ENCODE peak calls at places on chromosomes 13 and 19, in four cellular contexts. N is H1, T is HepG2, I is K562. D is an unnamed sample.

GRCh38 chr19:32674153-32674958 is 624 bp downstream of the ANKRD27 start:
- DNase-seq in N (no peak), T (no peak), I (no peak), D (no peak)

GRCh38 chr13:113976711-113977684 is 3.1 kb upstream of the C13orf46 start:
- DNase-seq in N (no peak), T (no peak), I (no peak), D (no peak)

GRCh38 chr13:39417643-39418042 is 185.3 kb downstream of the LHFPL6 start:
- DNase-seq in N (peak), T (no peak), I (no peak), D (no peak)

GRCh38 chr13:25292301-25292700 is 5.0 kb upstream of the MTMR6 start:
- DNase-seq in N (no peak), T (no peak), I (peak), D (no peak)

GRCh38 chr13:23867027-23867491 is 22.1 kb downstream of the MIPEP start:
- DNase-seq in N (no peak), T (no peak), I (peak), D (no peak)

GRCh38 chr13:81791636-81792035 is 1450.7 kb upstream of the SPRY2 start:
- DNase-seq in N (no peak), T (no peak), I (no peak), D (no peak)

GRCh38 chr19:18291019-18291524 is 9.7 kb upstream of the JUND start:
- DNase-seq in N (no peak), T (no peak), I (no peak), D (no peak)

GRCh38 chr19:1063909-1064660 is 2.9 kb upstream of the ARHGAP45 start:
- DNase-seq in N (peak), T (no peak), I (no peak), D (no peak)

GRCh38 chr19:29371766-29372415 is 153.9 kb upstream of the VSTM2B start:
- DNase-seq in N (peak), T (no peak), I (no peak), D (no peak)

GRCh38 chr13:30371649-30372265 is 50.5 kb upstream of the UBE2L5 start:
- DNase-seq in N (no peak), T (peak), I (no peak), D (peak)

GRCh38 chr13:97298816-97299215 is 76.7 kb downstream of the MBNL2 start:
- DNase-seq in N (no peak), T (no peak), I (no peak), D (no peak)

GRCh38 chr19:32224371-32225244 is 120.8 kb upstream of the ZNF507 start:
- DNase-seq in N (peak), T (peak), I (peak), D (no peak)

GRCh38 chr19:885536-886224 is 7.3 kb downstream of the MED16 start:
- DNase-seq in N (no peak), T (no peak), I (no peak), D (no peak)

GRCh38 chr13:107581009-107581408 is 634.3 kb downstream of the LIG4 start:
- DNase-seq in N (no peak), T (no peak), I (no peak), D (no peak)

GRCh38 chr19:46321653-46322052 is 24.8 kb downstream of the HIF3A start:
- DNase-seq in N (no peak), T (no peak), I (no peak), D (no peak)

GRCh38 chr19:50332264-50333038 is 3.3 kb upstream of the KCNC3 start:
- DNase-seq in N (peak), T (no peak), I (no peak), D (no peak)

GRCh38 chr19:35722461-35722860 is 4.7 kb downstream of the KMT2B start:
- DNase-seq in N (no peak), T (no peak), I (no peak), D (no peak)

GRCh38 chr13:72430923-72431322 is 296.5 kb downstream of the MZT1 start:
- DNase-seq in N (no peak), T (no peak), I (no peak), D (no peak)

GRCh38 chr19:40424637-40425449 is 949 bp downstream of the SERTAD1 start:
- DNase-seq in N (peak), T (no peak), I (peak), D (no peak)

GRCh38 chr19:47790398-47790814 is 11.9 kb downstream of the SELENOW start:
- DNase-seq in N (peak), T (peak), I (peak), D (peak)

GRCh38 chr19:47377801-47378200 is 28.7 kb downstream of the DHX34 start:
- DNase-seq in N (no peak), T (no peak), I (no peak), D (no peak)

GRCh38 chr13:95502216-95502615 is 50.3 kb upstream of the CLDN10 start:
- DNase-seq in N (no peak), T (no peak), I (no peak), D (no peak)

GRCh38 chr13:33197551-33197971 is 88.0 kb downstream of the STARD13 start:
- DNase-seq in N (no peak), T (no peak), I (no peak), D (no peak)

GRCh38 chr13:39942901-39943273 is 287.4 kb downstream of the COG6 start:
- DNase-seq in N (peak), T (peak), I (peak), D (peak)

GRCh38 chr19:51959791-51960190 is 26.8 kb downstream of the ZNF350 start:
- DNase-seq in N (no peak), T (no peak), I (no peak), D (no peak)

GRCh38 chr19:29965529-29965928 is 23.5 kb downstream of the URI1 start:
- DNase-seq in N (no peak), T (no peak), I (no peak), D (no peak)

GRCh38 chr13:113361406-113361805 is 2.5 kb downstream of the GRTP1 start:
- DNase-seq in N (no peak), T (no peak), I (no peak), D (no peak)

GRCh38 chr13:79011179-79011578 is 352.2 kb upstream of the OBI1 start:
- DNase-seq in N (no peak), T (no peak), I (no peak), D (no peak)

GRCh38 chr13:46232281-46232680 is 20.6 kb downstream of the LRRC63 start:
- DNase-seq in N (no peak), T (no peak), I (no peak), D (no peak)

DNA sequence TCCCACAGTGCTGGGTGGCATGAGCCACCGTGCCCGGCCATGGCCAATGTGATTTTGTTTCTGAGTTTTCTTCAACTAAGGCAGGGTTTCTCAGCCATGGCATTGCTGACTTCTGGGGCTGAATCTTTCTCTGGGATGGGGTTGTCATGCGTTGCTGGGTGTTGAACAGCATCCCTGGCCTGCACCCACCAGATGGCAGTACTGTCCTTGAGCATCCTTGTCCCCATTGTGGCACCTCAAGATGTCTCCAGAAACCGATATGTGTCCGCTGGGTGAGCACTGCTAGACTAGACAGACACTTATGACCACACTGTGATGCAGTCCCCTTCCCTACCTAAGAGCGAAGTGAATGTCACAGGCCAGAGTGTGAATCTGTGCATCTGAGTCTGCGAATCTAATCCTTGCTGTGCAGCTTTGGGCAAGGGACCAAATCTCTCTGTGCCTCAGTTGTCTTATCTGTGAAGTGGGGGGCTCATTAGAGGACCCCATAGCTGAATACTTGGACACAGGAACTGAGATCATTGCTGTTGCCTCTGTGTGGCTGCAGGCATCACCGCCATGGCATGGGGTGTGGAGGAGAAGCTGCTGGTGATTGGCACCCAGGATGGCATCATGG is 50.3 kb upstream of the SIN3B start:
- DNase-seq in N (peak), T (peak), I (peak), D (peak)
- TF ChIP-seq FOSL1 in N (no peak), T (no peak), I (no peak), D (no peak)

GRCh38 chr13:28100149-28101121 is at the start of gene FLT3:
- DNase-seq in N (peak), T (no peak), I (no peak), D (peak)
- TF ChIP-seq EZH2 in N (peak), T (peak), I (no peak), D (no peak)

GRCh38 chr19:11797491-11797890 is 832 bp upstream of the ZNF491 start:
- DNase-seq in N (peak), T (peak), I (peak), D (peak)
- H3K4me2 ChIP-seq in N (peak), T (peak), I (no peak), D (no peak)

DNA sequence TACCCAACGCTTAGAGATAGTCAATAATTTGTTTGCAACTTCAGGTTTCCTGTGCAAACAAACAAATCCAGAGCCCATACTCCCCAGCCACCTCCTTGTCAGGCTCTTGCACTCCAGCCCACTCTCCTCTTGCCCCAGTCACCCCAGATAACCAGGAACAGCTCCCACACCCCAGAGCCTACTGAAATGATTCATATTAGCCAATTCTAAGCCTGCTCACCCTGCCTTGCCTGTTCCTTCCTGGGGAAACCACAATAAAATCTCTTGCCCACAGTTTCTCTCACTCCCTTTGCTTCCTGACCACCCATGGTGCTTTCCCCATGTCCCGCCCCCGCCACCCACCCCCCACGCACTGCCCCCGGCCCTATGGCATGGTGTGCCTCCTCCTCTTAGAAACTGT is 3.8 kb upstream of the ACTL9 start:
- DNase-seq in N (no peak), T (no peak), I (no peak), D (no peak)
- TF ChIP-seq FOSL1 in N (no peak), T (no peak), I (no peak), D (no peak)

DNA sequence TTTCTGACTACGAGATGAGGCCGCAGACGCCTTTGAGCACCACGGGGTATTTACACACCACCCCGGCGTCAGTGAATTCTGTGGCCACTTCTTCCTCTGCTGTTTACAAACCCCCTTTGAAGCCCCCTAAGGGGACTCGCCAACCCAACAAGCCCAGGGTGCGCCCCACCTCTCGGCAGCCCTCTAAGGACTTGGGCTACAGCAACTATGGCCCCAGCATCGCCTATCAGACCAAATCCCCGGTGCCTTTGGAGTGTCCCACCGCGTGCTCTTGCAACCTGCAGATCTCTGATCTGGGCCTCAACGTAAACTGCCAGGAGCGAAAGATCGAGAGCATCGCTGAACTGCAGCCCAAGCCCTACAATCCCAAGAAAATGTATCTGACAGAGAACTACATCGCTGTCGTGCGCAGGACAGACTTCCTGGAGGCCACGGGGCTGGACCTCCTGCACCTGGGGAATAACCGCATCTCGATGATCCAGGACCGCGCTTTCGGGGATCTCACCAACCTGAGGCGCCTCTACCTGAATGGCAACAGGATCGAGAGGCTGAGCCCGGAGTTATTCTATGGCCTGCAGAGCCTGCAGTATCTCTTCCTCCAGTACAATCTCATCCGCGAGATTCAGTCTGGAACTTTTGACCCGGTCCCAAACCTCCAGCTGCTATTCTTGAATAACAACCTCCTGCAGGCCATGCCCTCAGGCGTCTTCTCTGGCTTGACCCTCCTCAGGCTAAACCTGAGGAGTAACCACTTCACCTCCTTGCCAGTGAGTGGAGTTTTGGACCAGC is 5.3 kb downstream of the SLITRK5 start:
- DNase-seq in N (peak), T (no peak), I (no peak), D (no peak)
- TF ChIP-seq EZH2 in N (peak), T (no peak), I (no peak), D (no peak)

GRCh38 chr19:44344255-44344654 is 12.2 kb downstream of the ZNF112 start:
- DNase-seq in N (no peak), T (no peak), I (no peak), D (no peak)
- H3K4me2 ChIP-seq in N (no peak), T (no peak), I (no peak), D (no peak)

GRCh38 chr13:60369242-60369641 is 27.8 kb upstream of the TDRD3 start:
- DNase-seq in N (no peak), T (no peak), I (no peak), D (no peak)
- TF ChIP-seq FOSL1 in N (no peak), T (no peak), I (no peak), D (no peak)

GRCh38 chr13:35478384-35479222 is 2.1 kb upstream of the MAB21L1 start:
- DNase-seq in N (peak), T (no peak), I (no peak), D (no peak)
- TF ChIP-seq EZH2 in N (peak), T (no peak), I (no peak), D (no peak)

D was measured in HCT116.